ENCODE peak calls at places on chromosomes 2 and 18, in seven cellular contexts. S is tibial nerve, H is A549, A is stomach, V is transverse colon, B is GM12878, I is K562. M is an unnamed sample. For H3K4me1, the result is how much of the 10 kb centered on the place peaks cover.

GRCh38 chr2:157302492-157303099 is 23.0 kb downstream of the ERMN start:
- DNase-seq in S (no peak), H (peak), A (no peak), V (no peak), B (peak), I (peak), M (no peak)

GRCh38 chr2:55133467-55134315 is 83.4 kb upstream of the RTN4 start:
- DNase-seq in S (no peak), H (no peak), A (peak), V (no peak), B (peak), I (peak), M (peak)

GRCh38 chr18:9346775-9347174 is 12.2 kb downstream of the TWSG1 start:
- DNase-seq in S (no peak), H (no peak), A (no peak), V (no peak), B (no peak), I (no peak), M (no peak)

GRCh38 chr2:38184964-38185603 is 109.1 kb upstream of the CYP1B1 start:
- DNase-seq in S (no peak), H (no peak), A (no peak), V (no peak), B (peak), I (no peak), M (no peak)

GRCh38 chr2:1791670-1792069 is 47.4 kb upstream of the PXDN start:
- DNase-seq in S (no peak), H (no peak), A (no peak), V (no peak), B (no peak), I (no peak), M (no peak)

GRCh38 chr2:190679813-190680591 is 31.1 kb downstream of the NAB1 start:
- DNase-seq in S (no peak), H (peak), A (peak), V (peak), B (peak), I (peak), M (peak)

GRCh38 chr2:19350678-19351401 is 7.6 kb downstream of the OSR1 start:
- DNase-seq in S (no peak), H (no peak), A (no peak), V (no peak), B (no peak), I (no peak), M (no peak)

GRCh38 chr2:217622664-217623063 is 380.1 kb downstream of the TNS1 start:
- DNase-seq in S (no peak), H (no peak), A (no peak), V (no peak), B (no peak), I (no peak), M (no peak)

GRCh38 chr18:13427354-13427753 is 208.8 kb downstream of the LDLRAD4 start:
- DNase-seq in S (no peak), H (no peak), A (peak), V (no peak), B (no peak), I (no peak), M (no peak)

GRCh38 chr2:60555066-60555793 is 1.8 kb upstream of the BCL11A start:
- DNase-seq in S (no peak), H (peak), A (peak), V (peak), B (no peak), I (peak), M (peak)

GRCh38 chr2:79275863-79276262 is 116.3 kb upstream of the REG3A start:
- DNase-seq in S (no peak), H (no peak), A (no peak), V (no peak), B (no peak), I (no peak), M (no peak)

GRCh38 chr2:149858916-149859634 is 271.5 kb upstream of the MMADHC start:
- DNase-seq in S (no peak), H (no peak), A (no peak), V (no peak), B (no peak), I (no peak), M (no peak)

GRCh38 chr18:51852661-51853060 is 487.3 kb upstream of the DCC start:
- DNase-seq in S (no peak), H (no peak), A (no peak), V (no peak), B (no peak), I (no peak), M (no peak)

GRCh38 chr2:119512946-119513345 is 11.3 kb downstream of the SCTR start:
- DNase-seq in S (no peak), H (no peak), A (no peak), V (no peak), B (no peak), I (no peak), M (no peak)

GRCh38 chr2:140650825-140651224 is 1480.0 kb downstream of the LRP1B start:
- DNase-seq in S (no peak), H (no peak), A (no peak), V (no peak), B (no peak), I (no peak), M (no peak)

GRCh38 chr2:240919786-240920782 is 13.9 kb downstream of the CROCC2 start:
- DNase-seq in S (peak), H (no peak), A (peak), V (peak), B (no peak), I (no peak), M (peak)

GRCh38 chr2:65530547-65531320 is 98.3 kb upstream of the SPRED2 start:
- DNase-seq in S (no peak), H (no peak), A (no peak), V (no peak), B (no peak), I (no peak), M (no peak)

GRCh38 chr2:65529419-65529818 is 97.0 kb upstream of the SPRED2 start:
- DNase-seq in S (no peak), H (no peak), A (no peak), V (no peak), B (no peak), I (no peak), M (no peak)

GRCh38 chr2:65532318-65532717 is 99.9 kb upstream of the SPRED2 start:
- DNase-seq in S (no peak), H (no peak), A (no peak), V (no peak), B (no peak), I (no peak), M (no peak)

GRCh38 chr2:65528241-65528574 is 95.8 kb upstream of the SPRED2 start:
- DNase-seq in S (no peak), H (no peak), A (no peak), V (no peak), B (no peak), I (no peak), M (no peak)

DNA sequence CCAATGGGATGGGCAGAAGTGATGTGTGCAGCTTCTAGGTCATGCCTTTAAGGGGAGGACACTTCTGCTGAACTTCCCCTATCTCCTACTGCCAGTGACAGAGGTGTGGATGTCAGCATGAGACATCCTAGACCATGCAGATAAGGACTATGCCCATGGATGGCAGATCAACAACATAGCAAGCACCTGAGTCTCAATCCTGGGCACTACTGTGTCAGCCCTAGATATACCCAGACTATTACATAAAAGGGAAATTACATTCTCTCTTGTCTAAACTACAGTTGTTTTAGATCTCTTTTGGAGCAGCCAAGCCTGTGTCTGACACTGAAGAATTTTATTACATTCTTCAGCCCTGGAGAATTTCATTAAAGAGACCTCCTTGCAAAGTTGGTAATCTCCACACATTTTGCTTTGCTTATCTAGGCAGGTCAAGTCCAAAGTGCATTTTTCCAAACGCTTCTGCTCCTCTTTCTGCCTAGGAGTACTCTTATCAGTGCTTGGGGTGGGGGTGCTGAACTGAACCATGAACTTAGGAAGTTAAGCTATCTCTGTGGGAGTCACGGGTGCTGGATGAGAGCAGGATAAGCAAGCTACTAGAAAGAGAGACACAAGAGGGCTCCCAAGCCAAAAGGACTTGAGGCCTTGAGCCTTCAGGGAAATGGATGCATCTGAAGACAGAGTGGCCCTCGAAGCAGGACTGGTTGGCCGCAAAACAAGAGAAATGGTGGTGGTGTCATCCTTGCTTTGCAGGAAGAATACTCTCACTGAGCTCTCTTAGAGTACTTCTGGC is 95.2 kb upstream of the SPRED2 start:
- DNase-seq in S (no peak), H (no peak), A (no peak), V (no peak), B (no peak), I (peak), M (no peak)
- TF ChIP-seq EP300 in S (no peak), H (no peak), A (no peak), V (no peak), B (no peak), I (peak), M (no peak)

DNA sequence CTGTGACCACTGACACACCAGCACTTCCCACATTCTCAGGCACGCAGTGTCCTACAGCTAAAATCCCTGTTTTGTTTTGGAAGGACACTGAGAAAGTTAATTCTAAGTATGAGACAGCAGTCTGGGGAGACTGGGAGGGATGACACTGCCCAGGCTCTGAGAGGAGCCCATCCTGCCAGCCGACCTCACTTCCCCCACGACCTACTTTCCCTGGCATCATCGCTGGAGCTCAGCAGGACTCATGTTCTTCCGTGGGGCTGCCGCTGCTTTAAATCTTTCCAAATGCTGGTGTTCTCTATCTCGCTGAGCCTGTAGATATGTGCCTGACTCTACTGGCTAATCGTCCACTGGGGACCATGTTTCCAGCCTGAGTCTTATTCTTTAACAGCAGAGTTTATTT is 68.8 kb upstream of the TMEM200C start:
- DNase-seq in S (no peak), H (no peak), A (no peak), V (no peak), B (no peak), I (no peak), M (no peak)
- H3K4me1 ChIP-seq in S (under half), H (under half), A (under half), V (under half), B (under half), I (under half), M (under half)

DNA sequence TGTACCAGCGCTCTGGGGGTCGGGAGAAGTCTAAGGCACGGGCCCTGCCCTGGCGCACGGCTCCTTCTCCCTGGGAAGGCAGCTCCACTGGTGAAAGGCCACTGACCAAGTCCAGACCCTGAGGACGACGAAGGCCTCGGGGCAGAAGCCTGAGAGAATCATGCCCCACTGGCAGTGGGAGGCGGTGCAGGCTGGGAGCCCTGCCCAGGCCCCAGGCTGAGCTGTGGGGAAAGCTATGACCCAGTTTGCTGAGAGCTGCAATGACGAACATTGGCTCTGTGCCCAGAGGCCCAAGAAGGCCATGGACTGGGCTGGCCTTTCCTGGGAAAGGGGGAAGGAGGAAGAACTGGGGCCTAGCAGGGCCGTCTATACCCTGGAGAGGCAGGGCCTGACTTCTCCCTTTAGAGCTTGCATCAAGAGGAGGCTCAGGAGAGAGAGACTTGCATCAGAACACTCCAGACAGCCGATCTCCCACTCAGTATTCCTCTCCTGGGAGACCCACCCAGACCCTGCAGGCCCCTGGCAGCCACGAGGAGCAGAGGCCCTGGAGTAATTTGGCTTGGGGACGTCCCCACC is 32.9 kb downstream of the HS1BP3 start:
- DNase-seq in S (peak), H (peak), A (peak), V (peak), B (no peak), I (peak), M (peak)
- TF ChIP-seq POLR2A in S (peak), H (peak), A (no peak), V (peak), B (no peak), I (no peak), M (no peak)

DNA sequence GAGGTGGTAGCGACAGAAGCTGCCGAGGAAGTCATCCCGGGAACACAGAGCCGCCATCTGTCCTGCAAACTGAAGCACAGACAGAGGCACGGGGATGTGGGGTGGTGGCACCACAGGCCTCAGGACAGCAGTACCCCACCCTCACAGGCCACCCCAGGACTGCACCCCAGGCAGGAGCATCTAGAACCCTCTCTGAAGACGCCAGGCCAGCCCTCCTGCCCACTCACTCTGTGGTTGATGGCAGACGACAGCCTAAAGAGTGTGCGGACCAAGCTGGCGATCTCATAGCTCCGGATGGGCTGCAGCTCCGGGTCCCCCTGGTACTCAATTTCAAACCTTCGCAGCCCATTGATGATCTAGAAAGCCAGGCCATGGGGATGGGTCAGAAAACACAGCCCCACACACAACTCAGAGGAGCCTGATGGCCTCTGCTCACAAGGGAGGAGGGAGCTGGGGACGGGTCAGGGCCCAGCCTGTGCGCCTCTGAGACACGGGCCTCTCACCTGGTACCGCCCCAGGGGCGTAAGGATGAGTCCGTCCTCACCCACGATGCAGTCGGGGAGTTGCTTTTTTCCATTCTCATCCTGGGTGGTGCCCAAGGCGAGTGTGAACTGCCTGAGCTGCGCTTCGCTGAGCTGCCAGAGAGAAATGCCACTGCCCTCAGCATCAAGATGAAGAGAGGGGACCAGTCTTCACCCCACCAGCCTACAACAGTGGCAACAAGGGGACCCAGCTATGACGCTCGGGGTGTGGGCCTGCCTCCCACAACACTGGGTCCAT is 8.1 kb upstream of the CCDC74B start:
- DNase-seq in S (no peak), H (no peak), A (no peak), V (no peak), B (no peak), I (no peak), M (no peak)
- TF ChIP-seq EP300 in S (no peak), H (no peak), A (no peak), V (no peak), B (no peak), I (no peak), M (no peak)

GRCh38 chr2:201072201-201072530 is 365 bp downstream of the NDUFB3 start:
- DNase-seq in S (no peak), H (no peak), A (no peak), V (no peak), B (no peak), I (no peak), M (no peak)

GRCh38 chr2:201073071-201073470 is 1.3 kb downstream of the NDUFB3 start:
- DNase-seq in S (no peak), H (no peak), A (no peak), V (no peak), B (no peak), I (no peak), M (no peak)

GRCh38 chr2:201070966-201071304 is 536 bp downstream of the HYCC2 start:
- DNase-seq in S (no peak), H (peak), A (no peak), V (no peak), B (no peak), I (no peak), M (no peak)

GRCh38 chr2:201074996-201075395 is 3.2 kb downstream of the NDUFB3 start:
- DNase-seq in S (no peak), H (no peak), A (no peak), V (no peak), B (no peak), I (no peak), M (no peak)

DNA sequence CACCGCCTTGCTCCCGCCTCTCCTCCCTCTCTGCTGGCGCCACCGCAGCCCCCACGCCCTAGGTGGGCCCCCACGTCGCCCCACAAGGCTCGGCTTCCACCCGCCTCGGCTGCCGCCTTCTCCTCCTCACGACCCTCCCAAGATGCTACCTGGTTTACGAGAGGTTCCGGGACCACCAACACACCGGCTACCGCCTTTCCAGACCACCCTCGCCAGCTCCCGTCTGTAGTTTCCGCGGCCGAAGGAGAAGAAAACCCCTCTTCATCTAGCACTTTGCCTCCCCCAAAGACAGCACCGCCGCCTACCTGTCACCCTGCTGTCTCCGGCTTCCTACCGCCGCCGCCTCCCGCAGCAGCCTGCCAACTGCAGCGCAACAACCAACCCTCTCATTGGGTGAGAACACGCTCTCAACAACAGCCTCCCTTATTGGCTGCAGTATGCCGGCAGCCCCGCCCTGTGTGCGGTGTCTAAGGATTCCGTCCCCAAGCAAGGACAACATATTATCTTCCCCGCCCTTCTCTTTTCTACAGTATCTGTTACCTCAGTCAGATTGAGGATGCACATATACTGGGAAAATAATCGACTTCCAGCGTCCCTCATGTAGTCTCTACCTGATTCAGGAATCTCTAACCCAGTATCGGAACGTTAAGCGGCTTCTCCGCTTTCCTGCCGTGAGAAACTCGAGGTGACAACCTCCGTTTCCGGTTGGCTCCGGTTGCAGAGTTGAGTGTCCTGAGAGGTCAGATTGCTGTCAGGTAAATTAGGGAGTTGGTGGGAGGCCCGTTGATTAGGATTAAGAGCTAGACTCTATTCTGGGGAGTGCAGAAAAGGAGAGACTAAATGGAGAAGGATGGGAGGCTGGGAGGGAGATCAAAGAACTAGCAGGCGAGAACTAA is at the start of the genes HYCC2 and NDUFB3:
- DNase-seq in S (peak), H (peak), A (peak), V (peak), B (peak), I (peak), M (peak)
- H3K4me1 ChIP-seq in S (under half), H (under half), A (under half), V (under half), B (under half), I (under half), M (under half)

GRCh38 chr2:226600184-226600583 is 199.4 kb downstream of the IRS1 start:
- DNase-seq in S (no peak), H (no peak), A (no peak), V (no peak), B (no peak), I (no peak), M (no peak)
- TF ChIP-seq POLR2A in S (no peak), H (no peak), A (no peak), V (no peak), B (no peak), I (no peak), M (no peak)

GRCh38 chr2:127652786-127653357 is 6.9 kb downstream of the GPR17 start:
- DNase-seq in S (no peak), H (no peak), A (no peak), V (no peak), B (no peak), I (no peak), M (no peak)

GRCh38 chr2:127650785-127651380 is 4.9 kb downstream of the GPR17 start:
- DNase-seq in S (no peak), H (no peak), A (no peak), V (no peak), B (no peak), I (no peak), M (no peak)

GRCh38 chr2:127653421-127654083 is 7.6 kb downstream of the GPR17 start:
- DNase-seq in S (no peak), H (no peak), A (no peak), V (no peak), B (no peak), I (no peak), M (no peak)

GRCh38 chr2:127651381-127651809 is 5.4 kb downstream of the GPR17 start:
- DNase-seq in S (no peak), H (no peak), A (no peak), V (no peak), B (no peak), I (no peak), M (no peak)

DNA sequence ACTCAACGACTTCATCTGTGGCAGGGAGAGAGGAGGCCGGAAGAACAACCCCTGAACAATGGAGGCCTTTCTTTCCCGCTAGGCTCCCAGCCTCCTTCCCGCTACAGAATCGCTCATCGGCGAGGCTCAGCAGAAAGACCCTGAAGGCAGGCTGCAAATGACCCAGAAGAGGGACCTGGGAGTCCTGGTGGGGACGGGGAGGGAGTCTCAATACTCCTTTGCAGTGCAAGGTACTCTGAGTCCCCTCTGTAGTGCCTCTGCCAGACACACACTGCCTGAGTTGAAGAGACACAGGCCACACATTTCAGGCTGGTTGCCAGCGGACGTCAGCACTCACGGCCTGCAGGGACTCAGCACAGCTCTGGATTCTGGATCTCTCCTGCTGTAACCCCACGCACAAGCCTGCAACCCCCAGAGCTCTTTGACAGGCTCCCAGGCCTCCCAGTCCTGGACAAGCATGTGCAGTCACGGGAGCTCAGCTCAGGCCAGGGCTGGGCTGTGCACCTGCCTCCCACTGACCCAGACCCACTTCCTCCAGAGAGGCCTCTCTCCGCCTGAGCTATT is 6.1 kb downstream of the GPR17 start:
- DNase-seq in S (peak), H (no peak), A (no peak), V (peak), B (no peak), I (no peak), M (no peak)
- TF ChIP-seq EP300 in S (no peak), H (no peak), A (peak), V (peak), B (no peak), I (no peak), M (no peak)